ENCODE peak calls at places on chromosomes 16 and 17, in seven cellular contexts. One of them, this sample, is unnamed.

GRCh38 chr16:5595849-5596248 is 498.3 kb upstream of the EEF2KMT start:
- DNase-seq in nephron progenitor cell: no peak
- DNase-seq in AG04449: no peak
- DNase-seq in neural crest cell: no peak
- DNase-seq in A673: no peak
- DNase-seq in breast epithelium: no peak
- DNase-seq in spleen: no peak
- DNase-seq in this sample: no peak

GRCh38 chr16:31513126-31513525 is 4.9 kb upstream of the RUSF1 start:
- DNase-seq in neural crest cell: no peak
- DNase-seq in breast epithelium: no peak
- DNase-seq in A673: no peak
- DNase-seq in nephron progenitor cell: no peak
- DNase-seq in spleen: no peak
- DNase-seq in AG04449: peak; percentile 80
- DNase-seq in this sample: no peak

GRCh38 chr16:68948230-68948910 is 105.0 kb downstream of the TANGO6 start:
- DNase-seq in breast epithelium: no peak
- DNase-seq in AG04449: no peak
- DNase-seq in A673: no peak
- DNase-seq in neural crest cell: no peak
- DNase-seq in nephron progenitor cell: no peak
- DNase-seq in spleen: no peak
- DNase-seq in this sample: no peak

GRCh38 chr17:8161289-8162231 is 1.2 kb downstream of the VAMP2 start:
- DNase-seq in A673: no peak
- DNase-seq in spleen: peak; percentile 77
- DNase-seq in AG04449: no peak
- DNase-seq in neural crest cell: no peak
- DNase-seq in nephron progenitor cell: no peak
- DNase-seq in breast epithelium: no peak
- DNase-seq in this sample: no peak

GRCh38 chr17:59342681-59343127 is 11.2 kb downstream of the YPEL2 start:
- DNase-seq in AG04449: no peak
- DNase-seq in A673: no peak
- DNase-seq in spleen: peak; percentile 47
- DNase-seq in breast epithelium: no peak
- DNase-seq in nephron progenitor cell: no peak
- DNase-seq in neural crest cell: no peak
- DNase-seq in this sample: no peak

GRCh38 chr16:63289834-63290460 is 1253.7 kb upstream of the CDH8 start:
- DNase-seq in spleen: peak; percentile 29
- DNase-seq in A673: peak; percentile 72
- DNase-seq in AG04449: no peak
- DNase-seq in nephron progenitor cell: peak; percentile 65
- DNase-seq in neural crest cell: peak; percentile 55
- DNase-seq in breast epithelium: no peak
- DNase-seq in this sample: no peak

GRCh38 chr16:19386555-19386954 is 31.1 kb upstream of the TMC5 start:
- DNase-seq in AG04449: no peak
- DNase-seq in breast epithelium: no peak
- DNase-seq in nephron progenitor cell: no peak
- DNase-seq in spleen: no peak
- DNase-seq in A673: no peak
- DNase-seq in neural crest cell: no peak
- DNase-seq in this sample: no peak

GRCh38 chr17:67026341-67026740 is 18.0 kb upstream of the CACNG1 start:
- DNase-seq in spleen: no peak
- DNase-seq in breast epithelium: no peak
- DNase-seq in nephron progenitor cell: no peak
- DNase-seq in AG04449: no peak
- DNase-seq in neural crest cell: no peak
- DNase-seq in A673: no peak
- DNase-seq in this sample: no peak

GRCh38 chr16:1920727-1921155 is 2.5 kb upstream of the HS3ST6 start:
- DNase-seq in nephron progenitor cell: peak; percentile 81
- DNase-seq in breast epithelium: no peak
- DNase-seq in spleen: no peak
- DNase-seq in A673: peak; percentile 67
- DNase-seq in neural crest cell: peak; percentile 53
- DNase-seq in AG04449: no peak
- DNase-seq in this sample: no peak

GRCh38 chr16:51716195-51716594 is 565.1 kb upstream of the SALL1 start:
- DNase-seq in spleen: no peak
- DNase-seq in breast epithelium: no peak
- DNase-seq in A673: no peak
- DNase-seq in AG04449: no peak
- DNase-seq in nephron progenitor cell: no peak
- DNase-seq in neural crest cell: no peak
- DNase-seq in this sample: no peak

GRCh38 chr17:8522577-8522976 is 86.9 kb downstream of the NDEL1 start:
- DNase-seq in spleen: no peak
- DNase-seq in AG04449: no peak
- DNase-seq in A673: no peak
- DNase-seq in nephron progenitor cell: no peak
- DNase-seq in neural crest cell: no peak
- DNase-seq in breast epithelium: no peak
- DNase-seq in this sample: no peak

GRCh38 chr16:19294156-19294649 is 8.7 kb downstream of the CLEC19A start:
- DNase-seq in breast epithelium: peak; percentile 58
- DNase-seq in neural crest cell: no peak
- DNase-seq in nephron progenitor cell: no peak
- DNase-seq in spleen: no peak
- DNase-seq in AG04449: no peak
- DNase-seq in A673: no peak
- DNase-seq in this sample: no peak

GRCh38 chr16:53043986-53044571 is 8.6 kb downstream of the CHD9NB start:
- DNase-seq in breast epithelium: peak; percentile 64
- DNase-seq in AG04449: no peak
- DNase-seq in nephron progenitor cell: peak; percentile 35
- DNase-seq in neural crest cell: no peak
- DNase-seq in spleen: no peak
- DNase-seq in A673: peak; percentile 67
- DNase-seq in this sample: no peak

GRCh38 chr17:73759324-73760185 is 115.3 kb upstream of the SDK2 start:
- DNase-seq in spleen: no peak
- DNase-seq in nephron progenitor cell: no peak
- DNase-seq in A673: peak; percentile 33
- DNase-seq in AG04449: no peak
- DNase-seq in breast epithelium: no peak
- DNase-seq in neural crest cell: no peak
- DNase-seq in this sample: no peak

GRCh38 chr17:58312824-58313223 is 15.8 kb downstream of the TSPOAP1 start:
- DNase-seq in breast epithelium: no peak
- DNase-seq in AG04449: no peak
- DNase-seq in nephron progenitor cell: no peak
- DNase-seq in A673: no peak
- DNase-seq in neural crest cell: no peak
- DNase-seq in spleen: no peak
- DNase-seq in this sample: peak; percentile 17

GRCh38 chr17:83186226-83186625 is 106.8 kb downstream of the METRNL start:
- DNase-seq in spleen: no peak
- DNase-seq in A673: peak; percentile 30
- DNase-seq in AG04449: no peak
- DNase-seq in neural crest cell: no peak
- DNase-seq in nephron progenitor cell: peak; percentile 4
- DNase-seq in breast epithelium: peak; percentile 9
- DNase-seq in this sample: no peak

GRCh38 chr16:53998024-53998810 is 288.4 kb downstream of the IRX3 start:
- DNase-seq in A673: no peak
- DNase-seq in neural crest cell: no peak
- DNase-seq in breast epithelium: no peak
- DNase-seq in AG04449: no peak
- DNase-seq in spleen: no peak
- DNase-seq in nephron progenitor cell: no peak
- DNase-seq in this sample: no peak

GRCh38 chr17:32909787-32910369 is 18.1 kb upstream of the TMEM98 start:
- DNase-seq in neural crest cell: peak; percentile 65
- DNase-seq in nephron progenitor cell: peak; percentile 71
- DNase-seq in A673: peak; percentile 73
- DNase-seq in breast epithelium: peak; percentile 80
- DNase-seq in spleen: no peak
- DNase-seq in AG04449: peak; percentile 49
- DNase-seq in this sample: no peak

GRCh38 chr17:21214777-21215541 is 998 bp upstream of the TMEM11 start:
- DNase-seq in breast epithelium: no peak
- DNase-seq in spleen: peak; percentile 84
- DNase-seq in AG04449: no peak
- DNase-seq in neural crest cell: peak; percentile 7
- DNase-seq in A673: peak; percentile 34
- DNase-seq in nephron progenitor cell: peak; percentile 42
- DNase-seq in this sample: no peak

DNA sequence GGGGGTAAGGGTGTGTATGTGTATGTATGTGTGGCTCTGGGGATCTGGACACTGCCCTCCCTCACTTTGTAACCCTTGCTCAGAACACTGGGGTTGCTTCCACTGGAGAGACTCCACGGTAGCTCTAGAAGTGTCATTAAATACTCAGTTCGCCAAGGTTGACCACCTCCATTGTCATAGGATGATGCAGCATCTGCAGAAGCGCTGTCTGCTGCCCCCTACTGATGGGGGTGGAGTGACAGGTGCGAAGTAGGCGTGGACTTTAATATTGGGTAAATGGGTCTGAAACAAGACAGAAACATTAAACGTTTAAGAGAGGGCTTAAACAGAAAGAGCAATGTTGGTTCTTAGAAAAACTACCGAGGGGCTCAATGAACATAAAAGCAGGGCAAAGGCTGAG is 35.5 kb upstream of the STAC2 start:
- DNase-seq in A673: peak; percentile 19
- DNase-seq in AG04449: no peak
- DNase-seq in spleen: no peak
- DNase-seq in nephron progenitor cell: peak; percentile 23
- DNase-seq in breast epithelium: no peak
- DNase-seq in neural crest cell: no peak
- DNase-seq in this sample: no peak
- TF ChIP-seq CTCF in A673: peak; percentile 40
- TF ChIP-seq CTCF in AG04449: no peak
- TF ChIP-seq CTCF in spleen: peak; percentile 14
- TF ChIP-seq CTCF in nephron progenitor cell: no peak
- TF ChIP-seq CTCF in breast epithelium: no peak
- TF ChIP-seq CTCF in neural crest cell: peak; percentile 38
- TF ChIP-seq CTCF in this sample: peak; percentile 44

DNA sequence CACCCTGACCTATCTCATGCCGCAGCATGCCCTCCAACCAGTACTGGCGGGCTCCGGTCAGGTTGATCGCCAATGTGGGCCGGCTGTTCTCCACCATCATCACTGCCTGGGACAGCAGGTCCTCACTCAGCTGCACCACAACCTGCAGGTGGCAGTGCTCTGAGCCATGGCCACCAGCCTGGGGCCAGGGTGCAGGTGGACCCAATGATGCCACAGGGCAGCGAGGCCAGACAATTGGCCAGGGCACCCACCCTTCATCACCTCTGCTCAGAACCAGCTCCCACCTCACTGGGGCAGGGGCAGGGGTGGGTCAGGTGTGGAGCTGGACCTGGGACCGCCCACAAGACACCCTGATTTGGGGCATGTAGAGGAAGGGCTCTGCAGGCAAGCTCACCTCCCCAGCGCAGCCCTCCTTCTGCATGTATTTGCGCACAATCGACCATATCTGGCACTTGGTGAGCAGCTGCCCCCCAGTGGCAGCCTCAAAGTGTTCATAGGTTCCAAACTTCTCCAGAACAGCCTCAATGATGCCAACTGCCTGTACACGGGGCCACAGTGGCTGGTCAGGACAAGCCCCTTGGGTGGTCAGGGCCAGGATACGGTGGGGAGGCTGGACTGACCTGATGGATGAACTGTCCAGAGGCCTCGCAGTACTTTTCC is 4.2 kb downstream of the MATCAP1 start:
- DNase-seq in breast epithelium: no peak
- DNase-seq in neural crest cell: no peak
- DNase-seq in spleen: no peak
- DNase-seq in nephron progenitor cell: no peak
- DNase-seq in AG04449: no peak
- DNase-seq in A673: peak; percentile 66
- DNase-seq in this sample: no peak
- TF ChIP-seq CTCF in breast epithelium: no peak
- TF ChIP-seq CTCF in neural crest cell: peak; percentile 26
- TF ChIP-seq CTCF in spleen: no peak
- TF ChIP-seq CTCF in nephron progenitor cell: no peak
- TF ChIP-seq CTCF in AG04449: peak; percentile 11
- TF ChIP-seq CTCF in A673: peak; percentile 56
- TF ChIP-seq CTCF in this sample: peak; percentile 18

GRCh38 chr17:68611353-68612227 is 10.4 kb upstream of the FAM20A start:
- DNase-seq in neural crest cell: no peak
- DNase-seq in nephron progenitor cell: no peak
- DNase-seq in breast epithelium: no peak
- DNase-seq in A673: no peak
- DNase-seq in spleen: no peak
- DNase-seq in AG04449: no peak
- DNase-seq in this sample: no peak

GRCh38 chr17:68612923-68613292 is 11.7 kb upstream of the FAM20A start:
- DNase-seq in breast epithelium: no peak
- DNase-seq in spleen: no peak
- DNase-seq in neural crest cell: no peak
- DNase-seq in AG04449: no peak
- DNase-seq in nephron progenitor cell: no peak
- DNase-seq in A673: no peak
- DNase-seq in this sample: no peak

GRCh38 chr17:68612228-68612922 is 11.2 kb upstream of the FAM20A start:
- DNase-seq in AG04449: no peak
- DNase-seq in spleen: no peak
- DNase-seq in neural crest cell: no peak
- DNase-seq in A673: no peak
- DNase-seq in breast epithelium: no peak
- DNase-seq in nephron progenitor cell: no peak
- DNase-seq in this sample: no peak

GRCh38 chr17:68614718-68615117 is 13.6 kb upstream of the FAM20A start:
- DNase-seq in breast epithelium: no peak
- DNase-seq in AG04449: no peak
- DNase-seq in nephron progenitor cell: no peak
- DNase-seq in spleen: no peak
- DNase-seq in neural crest cell: no peak
- DNase-seq in A673: no peak
- DNase-seq in this sample: no peak

DNA sequence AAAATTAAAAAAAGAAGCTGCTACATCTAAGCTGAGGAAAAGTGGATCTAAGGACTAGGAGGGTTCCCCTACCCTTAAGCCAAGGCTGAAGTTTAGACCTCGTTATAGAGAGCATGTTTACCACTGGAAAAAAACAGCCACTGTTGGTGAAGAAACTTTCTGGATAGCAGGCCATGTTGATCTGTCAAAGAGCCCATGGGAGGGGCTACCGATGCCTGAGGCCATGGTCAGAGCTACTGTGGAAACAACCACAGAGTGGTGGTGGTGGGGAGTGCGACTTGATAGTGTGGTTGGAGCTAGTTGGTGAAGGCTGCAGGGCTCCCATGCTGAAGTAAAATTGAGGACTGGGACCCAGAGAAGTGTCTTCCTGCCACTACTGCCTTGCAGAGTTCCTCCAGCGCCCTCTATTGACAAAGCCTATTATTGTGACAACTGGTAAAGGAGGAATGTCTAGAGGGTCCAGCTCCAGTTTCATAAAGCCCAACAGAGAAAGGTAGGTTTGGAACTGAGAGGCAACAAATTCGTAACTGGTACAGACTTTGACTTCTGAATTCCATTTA is 12.7 kb upstream of the FAM20A start:
- DNase-seq in nephron progenitor cell: peak; percentile 32
- DNase-seq in AG04449: no peak
- DNase-seq in breast epithelium: no peak
- DNase-seq in spleen: no peak
- DNase-seq in A673: peak; percentile 84
- DNase-seq in neural crest cell: peak; percentile 51
- DNase-seq in this sample: no peak
- TF ChIP-seq CTCF in nephron progenitor cell: peak; percentile 50
- TF ChIP-seq CTCF in AG04449: peak; percentile 33
- TF ChIP-seq CTCF in breast epithelium: no peak
- TF ChIP-seq CTCF in spleen: peak; percentile 54
- TF ChIP-seq CTCF in A673: peak; percentile 85
- TF ChIP-seq CTCF in neural crest cell: peak; percentile 54
- TF ChIP-seq CTCF in this sample: peak; percentile 93

GRCh38 chr16:80958284-80958683 is 48.4 kb downstream of the CMC2 start:
- DNase-seq in breast epithelium: no peak
- DNase-seq in nephron progenitor cell: no peak
- DNase-seq in AG04449: no peak
- DNase-seq in spleen: no peak
- DNase-seq in neural crest cell: no peak
- DNase-seq in A673: no peak
- DNase-seq in this sample: no peak
- TF ChIP-seq CTCF in breast epithelium: no peak
- TF ChIP-seq CTCF in nephron progenitor cell: no peak
- TF ChIP-seq CTCF in AG04449: no peak
- TF ChIP-seq CTCF in spleen: no peak
- TF ChIP-seq CTCF in neural crest cell: no peak
- TF ChIP-seq CTCF in A673: no peak
- TF ChIP-seq CTCF in this sample: no peak